ENCODE peak calls at places on chromosome 3, in eight cellular contexts. G, D, X, V, T, R, Q and C are unnamed samples.

GRCh38 chr3:174202146-174202545 is 657.0 kb upstream of the NAALADL2 start:
- DNase-seq in G (no peak), D (no peak), V (no peak), X (no peak), R (no peak), Q (no peak), T (no peak), C (no peak)

GRCh38 chr3:172396400-172396799 is 51.9 kb downstream of the GHSR start:
- DNase-seq in T (no peak), Q (no peak), D (no peak), V (no peak), R (no peak), G (no peak), X (no peak), C (no peak)

GRCh38 chr3:128188326-128188725 is 35.0 kb downstream of the EEFSEC start:
- DNase-seq in X (no peak), G (no peak), T (no peak), Q (no peak), R (no peak), D (no peak), V (peak; percentile 28), C (no peak)

GRCh38 chr3:71784914-71785593 is at the start of gene PROK2:
- DNase-seq in R (peak; percentile 56), G (peak; percentile 14), V (no peak), Q (peak; percentile 87), X (no peak), T (no peak), D (peak; percentile 8), C (no peak)

GRCh38 chr3:71998995-71999673 is 214.2 kb upstream of the PROK2 start:
- DNase-seq in R (no peak), G (no peak), D (no peak), V (peak; percentile 54), Q (no peak), X (no peak), T (no peak), C (no peak)

GRCh38 chr3:188745031-188745430 is 426.7 kb upstream of the TPRG1 start:
- DNase-seq in X (no peak), T (no peak), Q (no peak), R (no peak), G (no peak), V (no peak), D (no peak), C (no peak)

GRCh38 chr3:148981236-148981635 is 10.1 kb upstream of the GYG1 start:
- DNase-seq in Q (no peak), T (no peak), G (no peak), D (no peak), V (no peak), X (no peak), R (no peak), C (no peak)

GRCh38 chr3:157360044-157360443 is 76.6 kb upstream of the PTX3 start:
- DNase-seq in R (no peak), V (peak; percentile 69), G (no peak), T (no peak), D (no peak), X (no peak), Q (no peak), C (no peak)

GRCh38 chr3:169771651-169772529 is 1.3 kb upstream of the MYNN start:
- DNase-seq in X (peak; percentile 18), R (peak; percentile 75), G (peak; percentile 39), V (peak; percentile 52), D (peak; percentile 59), T (peak; percentile 39), Q (no peak), C (peak; percentile 58)

GRCh38 chr3:50323092-50323600 is 601 bp upstream of the HYAL2 start:
- DNase-seq in V (no peak), R (no peak), G (no peak), D (no peak), X (no peak), Q (no peak), T (no peak), C (no peak)

GRCh38 chr3:195558602-195559001 is 15.5 kb upstream of the PPP1R2 start:
- DNase-seq in Q (no peak), X (peak; percentile 94), T (no peak), R (peak; percentile 63), D (no peak), V (no peak), G (no peak), C (no peak)

GRCh38 chr3:28449398-28449797 is 100.8 kb upstream of the AZI2 start:
- DNase-seq in T (no peak), R (no peak), V (no peak), X (no peak), G (no peak), D (no peak), Q (no peak), C (no peak)
- H3K9me3 ChIP-seq in T (no peaks in the 10 kb centered on the region), R (no peaks in the 10 kb centered on the region), V (no peaks in the 10 kb centered on the region), X (no peaks in the 10 kb centered on the region), G (peaks cover 34% of the 10 kb centered on the region), D (no peaks in the 10 kb centered on the region), Q (peaks cover 5% of the 10 kb centered on the region), C (no peaks in the 10 kb centered on the region)

GRCh38 chr3:134347516-134347915 is 26.7 kb downstream of the AMOTL2 start:
- DNase-seq in T (no peak), G (no peak), Q (no peak), X (no peak), D (no peak), V (no peak), R (no peak), C (no peak)

GRCh38 chr3:134344560-134344959 is 29.7 kb downstream of the AMOTL2 start:
- DNase-seq in R (no peak), G (no peak), D (no peak), Q (no peak), T (no peak), V (no peak), X (no peak), C (no peak)

GRCh38 chr3:134348524-134348923 is 25.7 kb downstream of the AMOTL2 start:
- DNase-seq in D (no peak), G (no peak), X (peak; percentile 94), Q (no peak), R (no peak), T (peak; percentile 64), V (no peak), C (no peak)

GRCh38 chr3:134345202-134345601 is 29.0 kb downstream of the AMOTL2 start:
- DNase-seq in X (no peak), T (no peak), R (no peak), Q (no peak), G (no peak), V (no peak), D (no peak), C (no peak)

DNA sequence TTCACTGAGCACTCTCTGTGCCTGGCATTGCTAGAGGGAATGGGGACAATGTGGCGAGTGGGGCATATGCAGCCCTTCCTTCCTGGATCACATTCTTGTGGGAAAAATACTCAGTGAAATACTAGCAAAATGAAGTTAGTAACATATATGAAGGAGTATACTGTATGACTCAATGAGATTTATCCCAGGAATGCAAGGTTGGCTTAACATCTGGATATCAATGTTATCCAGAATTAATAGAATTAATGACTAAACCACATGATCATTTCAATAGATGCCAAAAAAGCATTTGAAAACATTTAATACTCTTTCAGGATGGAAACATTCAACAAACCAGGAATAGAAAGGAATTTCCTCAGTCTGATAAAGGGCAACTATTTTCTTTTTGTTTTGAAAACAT is 27.5 kb downstream of the AMOTL2 start:
- DNase-seq in X (no peak), G (no peak), Q (no peak), V (no peak), D (no peak), R (no peak), T (no peak), C (no peak)
- H3K27ac ChIP-seq in X (no peak overlapping the region), G (no peak overlapping the region), Q (no peak overlapping the region), V (no peak overlapping the region), D (no peak overlapping the region), R (no peak overlapping the region), T (no peak overlapping the region), C (no peak overlapping the region)

GRCh38 chr3:40532252-40532651 is 7.5 kb downstream of the ZNF621 start:
- DNase-seq in G (no peak), R (no peak), V (no peak), T (no peak), X (no peak), D (no peak), Q (no peak), C (no peak)

GRCh38 chr3:40528426-40528825 is 3.7 kb downstream of the ZNF621 start:
- DNase-seq in V (no peak), X (no peak), R (no peak), Q (no peak), D (no peak), G (no peak), T (no peak), C (no peak)

GRCh38 chr3:40534283-40534682 is 9.5 kb downstream of the ZNF621 start:
- DNase-seq in V (no peak), X (no peak), T (no peak), G (no peak), Q (no peak), D (no peak), R (no peak), C (no peak)
- H3K9me3 ChIP-seq in V (peaks cover 2% of the 10 kb centered on the region), X (no peaks in the 10 kb centered on the region), T (no peaks in the 10 kb centered on the region), G (peaks cover 50% of the 10 kb centered on the region), Q (no peaks in the 10 kb centered on the region), D (no peaks in the 10 kb centered on the region), R (no peaks in the 10 kb centered on the region), C (peaks cover 23% of the 10 kb centered on the region)

GRCh38 chr3:2713923-2714322 is 396.3 kb downstream of the IL5RA start:
- DNase-seq in V (no peak), Q (no peak), T (no peak), X (no peak), G (no peak), D (no peak), R (no peak), C (no peak)
- H3K27ac ChIP-seq in V (no peak overlapping the region), Q (no peak overlapping the region), T (no peak overlapping the region), X (no peak overlapping the region), G (no peak overlapping the region), D (no peak overlapping the region), R (no peak overlapping the region), C (no peak overlapping the region)

DNA sequence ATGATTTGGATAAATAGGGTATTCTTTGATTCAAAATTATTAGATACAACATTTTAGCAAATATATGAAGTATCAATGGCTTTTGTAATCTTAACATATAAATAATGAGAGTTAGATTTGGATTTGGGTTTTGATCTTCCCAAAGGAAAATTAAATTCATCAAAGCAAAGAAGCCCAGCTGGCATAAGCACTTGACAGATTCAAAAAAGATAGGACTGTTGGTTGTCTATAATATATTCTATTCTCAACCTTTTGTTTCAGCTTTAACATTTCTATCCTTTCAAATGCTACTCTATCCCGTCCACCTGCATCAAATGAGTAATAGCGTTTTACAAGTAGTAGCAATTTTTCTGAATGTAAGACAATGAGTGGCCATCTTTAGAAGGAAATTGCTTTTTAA is 277.9 kb downstream of the UBE2E2 start:
- DNase-seq in Q (no peak), G (no peak), D (no peak), V (no peak), X (no peak), T (no peak), R (no peak), C (no peak)
- H3K9me3 ChIP-seq in Q (no peaks in the 10 kb centered on the region), G (peaks cover 35% of the 10 kb centered on the region), D (no peaks in the 10 kb centered on the region), V (no peaks in the 10 kb centered on the region), X (no peaks in the 10 kb centered on the region), T (no peaks in the 10 kb centered on the region), R (no peaks in the 10 kb centered on the region), C (peaks cover 11% of the 10 kb centered on the region)

GRCh38 chr3:61830111-61830400 is 268.7 kb downstream of the PTPRG start:
- DNase-seq in T (no peak), Q (no peak), R (no peak), D (no peak), G (no peak), V (no peak), X (no peak), C (no peak)
- H3K27ac ChIP-seq in T (no peak overlapping the region), Q (no peak overlapping the region), R (no peak overlapping the region), D (no peak overlapping the region), G (peak overlapping the region; percentile 70), V (no peak overlapping the region), X (peak overlapping the region; percentile 16), C (no peak overlapping the region)